ENCODE peak calls at places on chromosome 1, in four cellular contexts. N is OCI-LY7; M is Calu3; B is stimulated activated CD8-positive, alpha-beta memory T cell treated with anti-CD3 and anti-CD28 coated beads, Interleukin-4, amount 100 ng/mL, for 1 hour. F is an unnamed sample.

GRCh38 chr1:46485564-46486431 is 3.8 kb upstream of the DMBX1 start:
- DNase-seq in N (no peak), M (no peak), B (no peak), F (no peak)

GRCh38 chr1:218565333-218565732 is 220.2 kb downstream of the TGFB2 start:
- DNase-seq in N (no peak), M (no peak), B (no peak), F (no peak)

GRCh38 chr1:244751271-244751895 is 84.1 kb upstream of the COX20 start:
- DNase-seq in N (no peak), M (no peak), B (no peak), F (no peak)

GRCh38 chr1:154129392-154129970 is 25.4 kb downstream of the NUP210L start:
- DNase-seq in N (no peak), M (no peak), B (no peak), F (no peak)

GRCh38 chr1:31410871-31411270 is 2.1 kb upstream of the SERINC2 start:
- DNase-seq in N (no peak), M (no peak), B (no peak), F (no peak)

GRCh38 chr1:202964755-202965440 is 2.2 kb downstream of the CYB5R1 start:
- DNase-seq in N (no peak), M (no peak), B (no peak), F (no peak)

GRCh38 chr1:151828931-151829330 is 2.7 kb downstream of the RORC start:
- DNase-seq in N (no peak), M (no peak), B (no peak), F (peak)

GRCh38 chr1:30110826-30111225 is 612.6 kb downstream of the MATN1 start:
- DNase-seq in N (no peak), M (no peak), B (no peak), F (no peak)

GRCh38 chr1:216600730-216601426 is 122.4 kb downstream of the ESRRG start:
- DNase-seq in N (no peak), M (peak), B (no peak), F (peak)

GRCh38 chr1:108503062-108503740 is 53.1 kb downstream of the NBPF6 start:
- DNase-seq in N (no peak), M (no peak), B (no peak), F (no peak)

GRCh38 chr1:22256213-22256512 is 113.3 kb upstream of the WNT4 start:
- DNase-seq in N (no peak), M (no peak), B (no peak), F (no peak)

GRCh38 chr1:25099343-25099951 is 132.9 kb downstream of the SYF2 start:
- DNase-seq in N (peak), M (no peak), B (peak), F (no peak)

GRCh38 chr1:39752703-39753102 is 14.0 kb downstream of the PPIE start:
- DNase-seq in N (no peak), M (no peak), B (no peak), F (no peak)

GRCh38 chr1:101506541-101507164 is 269.8 kb downstream of the S1PR1 start:
- DNase-seq in N (peak), M (peak), B (peak), F (peak)

GRCh38 chr1:103146143-103146542 is 37.8 kb upstream of the COL11A1 start:
- DNase-seq in N (no peak), M (no peak), B (no peak), F (no peak)

GRCh38 chr1:224626042-224626441 is 9.9 kb downstream of the CNIH3 start:
- DNase-seq in N (no peak), M (no peak), B (no peak), F (no peak)

GRCh38 chr1:63638471-63638870 is 45.3 kb downstream of the PGM1 start:
- DNase-seq in N (no peak), M (no peak), B (no peak), F (no peak)

GRCh38 chr1:59146651-59147358 is 150.1 kb upstream of the FGGY start:
- DNase-seq in N (no peak), M (peak), B (peak), F (peak)

GRCh38 chr1:114164840-114165543 is 11.3 kb upstream of the SYT6 start:
- DNase-seq in N (no peak), M (no peak), B (no peak), F (no peak)

GRCh38 chr1:108016451-108016920 is 51.5 kb upstream of the VAV3 start:
- DNase-seq in N (peak), M (no peak), B (no peak), F (no peak)

GRCh38 chr1:2119886-2120285 is 69.7 kb downstream of the PRKCZ start:
- DNase-seq in N (no peak), M (no peak), B (no peak), F (no peak)

GRCh38 chr1:36609241-36610027 is 126.7 kb upstream of the CSF3R start:
- DNase-seq in N (peak), M (peak), B (peak), F (peak)

F was measured in WTC11.